ENCODE peak calls at places on chromosomes 13 and 19, in nine cellular contexts. X is A549, H is endothelial cell, N is lower leg skin, W is MM.1S, T is WTC11, S is PC-3, U is foreskin fibroblast, R is fibroblast of mammary gland. F is an unnamed sample.

GRCh38 chr19:48424694-48425219 is 21.0 kb upstream of the GRWD1 start:
- DNase-seq in X (peak; percentile 87), H (no peak), N (no peak), W (no peak), T (no peak), S (peak; percentile 37), U (peak; percentile 32), R (peak; percentile 51), F (peak; percentile 45)

GRCh38 chr13:35684432-35684831 is 207.9 kb upstream of the MAB21L1 start:
- DNase-seq in X (no peak), H (no peak), N (no peak), W (no peak), T (no peak), S (no peak), U (no peak), R (no peak), F (no peak)

GRCh38 chr19:5074418-5074817 is 105.5 kb downstream of the KDM4B start:
- DNase-seq in X (no peak), H (no peak), N (no peak), W (no peak), T (no peak), S (no peak), U (no peak), R (no peak), F (no peak)

GRCh38 chr13:41700790-41701310 is 243.5 kb downstream of the RGCC start:
- DNase-seq in X (peak; percentile 24), H (no peak), N (no peak), W (no peak), T (no peak), S (peak; percentile 85), U (peak; percentile 57), R (peak; percentile 79), F (no peak)

GRCh38 chr13:27309967-27310598 is 39.5 kb downstream of the RASL11A start:
- DNase-seq in X (peak; percentile 34), H (no peak), N (no peak), W (no peak), T (no peak), S (peak; percentile 75), U (peak; percentile 16), R (peak; percentile 42), F (no peak)

GRCh38 chr19:52638601-52639000 is 446 bp upstream of the ZNF83 start:
- DNase-seq in X (no peak), H (peak; percentile 17), N (peak; percentile 14), W (no peak), T (peak; percentile 23), S (no peak), U (no peak), R (peak; percentile 65), F (no peak)

GRCh38 chr19:55632463-55632834 is 8.1 kb upstream of the ZNF784 start:
- DNase-seq in X (peak; percentile 99), H (peak; percentile 87), N (peak; percentile 97), W (peak; percentile 93), T (peak; percentile 92), S (peak; percentile 99), U (peak; percentile 83), R (peak; percentile 97), F (peak; percentile 98)

GRCh38 chr19:48988286-48988685 is 4.8 kb downstream of the GYS1 start:
- DNase-seq in X (no peak), H (no peak), N (no peak), W (no peak), T (no peak), S (no peak), U (no peak), R (no peak), F (no peak)

GRCh38 chr13:36673838-36674326 is at the start of gene SERTM1:
- DNase-seq in X (peak; percentile 0), H (peak; percentile 50), N (no peak), W (no peak), T (peak; percentile 82), S (no peak), U (no peak), R (peak; percentile 30), F (no peak)

DNA sequence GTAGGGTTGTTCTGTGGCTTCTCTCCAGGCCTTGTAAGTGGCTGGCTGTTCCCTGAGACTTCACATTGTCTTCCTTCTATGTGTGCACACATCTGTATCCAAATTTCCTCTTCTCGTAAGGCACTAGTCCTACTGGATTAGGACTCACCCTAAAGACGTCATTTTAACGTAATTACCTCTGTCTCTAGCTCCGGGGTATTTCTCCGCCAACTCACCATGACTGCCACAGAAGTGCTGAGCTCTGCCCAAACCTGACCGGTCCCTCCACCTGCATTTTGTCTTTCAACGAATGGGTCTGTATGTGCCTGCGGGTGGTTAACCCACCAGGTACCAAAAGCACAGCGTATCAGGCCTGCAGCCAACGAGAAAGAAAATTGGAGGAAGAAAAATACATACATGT is 8.7 kb upstream of the SYDE1 start:
- DNase-seq in X (no peak), H (no peak), N (no peak), W (no peak), T (no peak), S (no peak), U (no peak), R (no peak), F (no peak)
- TF ChIP-seq CTCF in X (no peak), H (no peak), N (no peak), W (no peak), T (no peak), S (no peak), U (no peak), R (no peak), F (no peak)

GRCh38 chr13:71089105-71089504 is 777.9 kb downstream of the DACH1 start:
- DNase-seq in X (no peak), H (no peak), N (no peak), W (no peak), T (no peak), S (no peak), U (no peak), R (no peak), F (no peak)
- TF ChIP-seq CTCF in X (no peak), H (no peak), N (no peak), W (no peak), T (no peak), S (no peak), U (no peak), R (no peak), F (no peak)

DNA sequence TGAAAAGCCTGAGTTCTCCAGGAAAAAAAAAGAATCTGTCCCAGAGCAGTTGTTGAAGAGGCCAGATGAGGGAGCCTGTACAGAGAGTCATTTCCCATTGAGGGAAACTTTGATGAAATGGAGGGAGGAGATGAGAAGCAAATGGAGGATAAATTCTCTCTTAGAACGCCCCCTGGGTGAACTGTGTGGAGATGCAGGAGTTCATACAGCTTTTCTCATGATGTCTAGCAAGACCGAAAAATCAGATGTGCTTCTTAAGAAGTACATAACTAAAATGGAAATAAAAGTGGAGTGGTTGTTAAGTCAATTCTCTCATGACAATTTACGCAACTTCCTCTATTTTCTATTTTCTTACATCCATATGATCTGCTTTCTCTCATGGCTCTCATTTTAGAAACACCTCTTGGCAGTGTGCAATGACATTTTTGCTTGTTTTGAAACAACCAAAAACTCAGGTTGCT is 1263.1 kb downstream of the PCDH9 start:
- DNase-seq in X (peak; percentile 66), H (no peak), N (no peak), W (no peak), T (no peak), S (peak; percentile 71), U (no peak), R (peak; percentile 64), F (peak; percentile 0)
- TF ChIP-seq CTCF in X (peak; percentile 22), H (peak; percentile 46), N (no peak), W (peak; percentile 4), T (peak; percentile 43), S (peak; percentile 80), U (peak; percentile 31), R (peak; percentile 54), F (no peak)

DNA sequence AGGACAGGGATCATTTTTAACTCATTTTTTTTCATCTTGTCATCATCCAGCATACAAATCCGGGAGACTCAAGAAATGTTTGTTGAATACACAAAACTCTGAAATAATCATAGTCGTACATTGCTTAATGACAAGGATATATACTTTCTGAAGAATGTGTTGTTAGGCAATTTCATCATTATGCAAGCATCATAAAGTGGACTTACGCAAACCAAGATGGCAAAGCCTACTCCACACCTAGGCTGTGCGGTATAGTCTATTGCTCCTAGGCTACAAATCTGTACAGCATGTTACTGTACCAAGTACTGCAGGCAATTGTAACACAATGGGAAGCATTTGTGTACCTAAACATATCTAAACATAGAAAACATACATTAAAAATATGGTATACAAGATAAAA is 264.1 kb downstream of the TSHZ3 start:
- DNase-seq in X (no peak), H (no peak), N (no peak), W (no peak), T (no peak), S (no peak), U (no peak), R (peak; percentile 1), F (no peak)
- TF ChIP-seq CTCF in X (no peak), H (no peak), N (no peak), W (no peak), T (no peak), S (no peak), U (no peak), R (no peak), F (no peak)

GRCh38 chr13:46146898-46147297 is 35.1 kb downstream of the LCP1 start:
- DNase-seq in X (peak; percentile 30), H (peak; percentile 28), N (no peak), W (no peak), T (peak; percentile 35), S (no peak), U (peak; percentile 19), R (peak; percentile 18), F (no peak)
- TF ChIP-seq CTCF in X (peak; percentile 27), H (no peak), N (no peak), W (no peak), T (no peak), S (peak; percentile 11), U (peak; percentile 23), R (peak; percentile 32), F (no peak)

DNA sequence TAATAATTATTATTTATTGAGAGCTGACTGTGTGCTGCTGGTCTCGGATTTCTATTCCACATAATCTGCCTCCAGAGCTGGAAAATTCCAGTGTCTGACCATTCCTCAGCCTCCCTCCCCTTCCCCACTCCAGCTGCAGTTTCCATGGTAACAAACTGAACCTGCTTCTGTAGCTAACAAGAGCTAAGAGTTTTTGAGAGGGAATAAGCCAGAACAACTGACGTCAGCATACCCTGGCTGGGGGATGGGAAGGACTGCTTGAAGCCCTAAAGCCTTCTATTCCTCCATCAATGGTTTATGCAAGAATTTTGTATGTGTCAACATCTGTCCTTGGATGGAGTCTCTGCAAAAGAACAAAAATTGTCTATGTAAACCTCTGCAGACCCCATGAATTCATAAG is 26.0 kb upstream of the PEG3 start:
- DNase-seq in X (no peak), H (no peak), N (no peak), W (no peak), T (no peak), S (no peak), U (no peak), R (no peak), F (no peak)
- TF ChIP-seq CTCF in X (no peak), H (no peak), N (no peak), W (no peak), T (no peak), S (no peak), U (no peak), R (no peak), F (no peak)

DNA sequence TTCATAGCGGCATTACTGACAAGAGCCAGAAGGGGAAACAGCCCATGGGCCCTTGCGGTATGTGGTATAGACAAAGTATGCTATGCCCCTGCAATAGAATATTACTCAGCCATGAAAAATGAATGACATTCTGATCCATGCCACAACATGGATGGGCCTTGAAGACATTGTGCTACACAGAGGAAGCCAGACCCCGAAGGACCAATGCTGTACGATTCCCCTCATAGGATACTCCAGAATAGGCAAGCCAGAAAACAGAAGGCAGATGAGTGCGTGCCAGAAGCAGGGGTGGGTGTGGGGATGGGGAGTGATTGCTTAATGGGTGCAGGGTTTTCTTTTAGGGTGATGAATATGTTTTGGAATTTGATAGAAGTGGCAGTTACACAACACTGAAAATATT is 342.0 kb downstream of the TEX29 start:
- DNase-seq in X (no peak), H (no peak), N (no peak), W (no peak), T (no peak), S (no peak), U (no peak), R (no peak), F (no peak)
- TF ChIP-seq CTCF in X (no peak), H (no peak), N (no peak), W (no peak), T (no peak), S (no peak), U (no peak), R (no peak), F (no peak)

F was measured in GM12865.